ENCODE peak calls at places on chromosomes 6 and 20, in eight cellular contexts. V, U, O, Z, Q, X, S and C are unnamed samples.

GRCh38 chr6:108171291-108171917 is 5.6 kb downstream of the NR2E1 start:
- DNase-seq in U (peak), X (no peak), Q (no peak), O (no peak), S (no peak), Z (no peak), V (no peak), C (peak)

GRCh38 chr20:10758446-10758845 is 84.6 kb upstream of the JAG1 start:
- DNase-seq in O (no peak), U (no peak), V (no peak), S (no peak), X (no peak), Q (no peak), Z (no peak), C (no peak)

GRCh38 chr6:41159415-41160082 is 3.4 kb downstream of the TREM2 start:
- DNase-seq in Z (no peak), X (peak), O (no peak), S (no peak), Q (no peak), V (no peak), U (no peak), C (no peak)

GRCh38 chr20:22800161-22800560 is 215.8 kb upstream of the FOXA2 start:
- DNase-seq in X (no peak), U (no peak), O (no peak), S (no peak), Q (no peak), V (no peak), Z (no peak), C (no peak)

GRCh38 chr6:154861825-154862224 is 128.6 kb downstream of the SCAF8 start:
- DNase-seq in X (no peak), S (no peak), Z (no peak), U (no peak), Q (no peak), V (no peak), O (no peak), C (no peak)

GRCh38 chr6:170067923-170068360 is 222.9 kb downstream of the DLL1 start:
- DNase-seq in S (no peak), Z (no peak), U (peak), V (peak), O (no peak), Q (no peak), X (no peak), C (no peak)

GRCh38 chr6:26295691-26296555 is 69.1 kb upstream of the BTN3A2 start:
- DNase-seq in S (peak), O (no peak), V (no peak), X (peak), U (no peak), Q (no peak), Z (no peak), C (no peak)

GRCh38 chr6:52610745-52611355 is 34.0 kb upstream of the TRAM2 start:
- DNase-seq in Q (no peak), V (no peak), S (no peak), U (no peak), Z (no peak), X (no peak), O (no peak), C (no peak)

GRCh38 chr6:53119772-53120409 is 28.8 kb downstream of the GCM1 start:
- DNase-seq in Q (peak), V (no peak), X (no peak), U (peak), Z (peak), O (no peak), S (peak), C (peak)

GRCh38 chr6:44266347-44266746 is 996 bp upstream of the NFKBIE start:
- DNase-seq in Q (no peak), X (no peak), V (no peak), U (no peak), Z (no peak), S (no peak), O (no peak), C (no peak)